ENCODE peak calls at places on chromosomes 7 and 10, in nine cellular contexts. V, D, I, A, C, K, L, Y and H are unnamed samples.

GRCh38 chr7:117069379-117069778 is 116.1 kb downstream of the ST7 start:
- DNase-seq in V (no peak), D (no peak), I (no peak), A (no peak), C (no peak), K (no peak), L (no peak), Y (no peak), H (no peak)

GRCh38 chr10:47254611-47255010 is 45.4 kb upstream of the GDF10 start:
- DNase-seq in V (no peak), D (no peak), I (no peak), A (peak; percentile 41), C (no peak), K (no peak), L (no peak), Y (no peak), H (no peak)

GRCh38 chr7:77461246-77461645 is 45.1 kb upstream of the GSAP start:
- DNase-seq in V (no peak), D (no peak), I (peak; percentile 59), A (peak; percentile 42), C (no peak), K (no peak), L (no peak), Y (no peak), H (no peak)

GRCh38 chr7:137684776-137685175 is 162.0 kb downstream of the DGKI start:
- DNase-seq in V (no peak), D (no peak), I (no peak), A (no peak), C (no peak), K (no peak), L (no peak), Y (no peak), H (no peak)

GRCh38 chr7:122136639-122137253 is 7.3 kb downstream of the AASS start:
- DNase-seq in V (no peak), D (no peak), I (no peak), A (peak; percentile 26), C (no peak), K (no peak), L (no peak), Y (peak; percentile 3), H (no peak)

GRCh38 chr7:88001744-88002530 is 67.9 kb downstream of the ADAM22 start:
- DNase-seq in V (no peak), D (no peak), I (no peak), A (no peak), C (no peak), K (no peak), L (no peak), Y (no peak), H (no peak)

GRCh38 chr7:140390466-140391190 is 7.7 kb downstream of the SLC37A3 start:
- DNase-seq in V (peak; percentile 65), D (no peak), I (no peak), A (peak; percentile 69), C (peak; percentile 72), K (no peak), L (no peak), Y (no peak), H (no peak)

GRCh38 chr7:79410345-79410744 is 43.1 kb downstream of the MAGI2 start:
- DNase-seq in V (no peak), D (no peak), I (no peak), A (no peak), C (no peak), K (no peak), L (no peak), Y (no peak), H (no peak)

GRCh38 chr7:142784096-142784495 is 13.3 kb downstream of the PRSS2 start:
- DNase-seq in V (peak; percentile 39), D (no peak), I (no peak), A (no peak), C (no peak), K (no peak), L (no peak), Y (peak; percentile 18), H (no peak)

GRCh38 chr10:7410800-7411670 is at the start of gene SFMBT2:
- DNase-seq in V (peak; percentile 77), D (peak; percentile 65), I (no peak), A (peak; percentile 55), C (peak; percentile 9), K (peak; percentile 80), L (no peak), Y (peak; percentile 44), H (peak; percentile 67)

GRCh38 chr10:97849101-97849490 is 547 bp upstream of the GOLGA7B start:
- DNase-seq in V (peak; percentile 5), D (no peak), I (peak; percentile 93), A (no peak), C (no peak), K (no peak), L (no peak), Y (peak; percentile 72), H (no peak)

GRCh38 chr10:59561397-59562121 is 148.1 kb downstream of the SLC16A9 start:
- DNase-seq in V (no peak), D (no peak), I (no peak), A (no peak), C (no peak), K (no peak), L (no peak), Y (no peak), H (no peak)

GRCh38 chr7:140476698-140477261 is 2.5 kb downstream of the MKRN1 start:
- DNase-seq in V (no peak), D (no peak), I (no peak), A (no peak), C (no peak), K (no peak), L (no peak), Y (no peak), H (no peak)

DNA sequence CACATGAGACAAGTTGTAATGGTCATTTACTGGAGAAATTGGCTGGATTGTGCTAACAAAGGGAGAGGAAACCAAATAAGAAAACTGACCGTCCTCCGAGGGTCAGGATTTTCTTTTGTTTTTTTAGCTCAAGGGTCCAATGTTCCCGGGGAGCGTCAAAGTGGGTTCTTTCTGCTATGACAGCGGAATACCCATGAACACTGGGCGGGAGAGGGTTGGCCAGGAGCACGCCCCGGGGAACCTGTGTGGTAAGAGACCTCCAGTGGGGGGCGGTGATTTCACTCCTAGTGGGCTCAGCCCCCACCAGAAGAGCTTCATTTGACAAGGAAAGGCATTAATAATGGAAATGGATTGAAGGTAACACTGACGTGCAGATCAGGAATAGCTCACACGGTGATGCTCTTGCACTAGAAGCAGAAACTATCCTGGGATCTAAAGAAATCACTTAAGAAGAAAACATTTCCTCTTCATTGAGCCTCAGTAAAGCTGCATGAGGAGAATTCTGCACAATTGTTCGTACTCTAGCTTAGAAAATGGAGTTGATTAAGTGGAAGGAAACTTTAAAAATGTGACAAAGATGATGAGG is 627.0 kb downstream of the SUGCT start:
- DNase-seq in V (no peak), D (no peak), I (no peak), A (peak; percentile 62), C (no peak), K (no peak), L (no peak), Y (no peak), H (no peak)
- TF ChIP-seq CTCF in V (peak; percentile 33), D (no peak), I (peak; percentile 36), A (peak; percentile 51), C (no peak), K (no peak), L (peak; percentile 10), Y (no peak), H (no peak)

GRCh38 chr10:54130394-54130793 is 670.6 kb downstream of the PCDH15 start:
- DNase-seq in V (no peak), D (no peak), I (no peak), A (no peak), C (no peak), K (no peak), L (no peak), Y (no peak), H (no peak)

GRCh38 chr10:54131833-54132232 is 669.2 kb downstream of the PCDH15 start:
- DNase-seq in V (no peak), D (no peak), I (no peak), A (no peak), C (no peak), K (no peak), L (no peak), Y (no peak), H (no peak)

GRCh38 chr10:54137396-54137795 is 663.6 kb downstream of the PCDH15 start:
- DNase-seq in V (no peak), D (no peak), I (no peak), A (no peak), C (no peak), K (no peak), L (no peak), Y (no peak), H (no peak)

DNA sequence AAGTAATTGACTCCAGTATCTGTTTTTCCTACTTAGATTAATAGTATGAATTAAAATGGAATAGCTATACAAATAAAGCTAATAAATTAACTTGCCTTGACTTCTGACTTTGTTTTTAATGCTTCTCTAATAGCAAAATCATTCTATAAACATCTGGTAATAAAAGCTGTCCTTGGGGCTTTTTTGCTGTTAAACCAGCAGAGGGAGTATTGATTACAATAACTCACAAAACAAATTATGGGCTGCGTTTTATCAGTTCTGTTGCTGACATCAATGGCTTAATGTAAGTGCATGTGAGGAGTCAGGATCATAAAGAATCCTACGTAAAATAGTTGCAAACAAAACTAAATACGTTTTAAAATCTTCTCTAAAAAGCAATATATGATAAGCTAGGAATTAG is 667.8 kb downstream of the PCDH15 start:
- DNase-seq in V (no peak), D (no peak), I (no peak), A (no peak), C (no peak), K (no peak), L (no peak), Y (no peak), H (no peak)
- TF ChIP-seq CTCF in V (peak; percentile 50), D (peak; percentile 31), I (peak; percentile 60), A (no peak), C (peak; percentile 41), K (no peak), L (no peak), Y (peak; percentile 27), H (peak; percentile 53)

DNA sequence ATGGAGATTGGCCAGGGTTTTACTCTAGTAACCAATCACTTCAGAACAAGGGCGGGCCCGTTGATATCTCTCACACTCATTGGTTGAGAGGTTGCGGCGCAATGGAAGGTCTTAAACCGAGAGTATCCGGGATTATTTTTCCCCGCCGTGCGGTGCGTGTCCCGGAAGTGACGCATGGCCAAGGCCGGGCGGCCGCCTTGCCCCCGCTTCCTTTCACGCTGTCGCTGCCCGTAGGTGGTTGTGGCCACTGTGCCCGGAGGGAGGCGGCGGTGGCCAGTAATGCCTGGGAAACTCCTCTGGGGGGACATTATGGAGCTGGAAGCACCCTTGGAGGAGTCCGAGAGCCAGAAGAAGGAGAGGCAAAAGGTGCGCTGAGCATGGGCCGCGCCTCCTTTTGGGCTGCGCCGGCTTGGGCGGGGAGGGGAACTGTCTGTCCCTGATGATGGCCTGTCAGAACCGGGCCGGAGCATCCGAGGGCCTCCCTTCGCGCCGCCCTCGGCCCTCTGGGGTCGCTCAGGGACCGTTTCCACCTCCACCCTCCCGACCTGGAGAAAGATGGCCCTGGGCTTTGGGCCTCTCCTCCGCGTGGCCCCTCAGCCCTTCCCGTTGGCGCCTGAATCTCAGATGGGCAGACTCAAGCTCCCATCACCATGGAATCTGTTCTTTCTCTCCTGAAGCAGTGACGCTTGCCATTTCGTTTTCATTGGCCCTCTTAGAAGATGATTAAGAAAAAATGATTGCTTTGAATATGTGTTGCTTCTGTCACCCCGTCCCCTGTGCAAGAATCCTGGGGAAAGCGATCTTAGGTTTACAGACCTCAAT is at the start of gene DDX50:
- DNase-seq in V (peak; percentile 99), D (peak; percentile 96), I (peak; percentile 99), A (peak; percentile 100), C (peak; percentile 96), K (peak; percentile 96), L (peak; percentile 98), Y (peak; percentile 98), H (peak; percentile 90)
- TF ChIP-seq CTCF in V (no peak), D (no peak), I (no peak), A (no peak), C (no peak), K (no peak), L (no peak), Y (no peak), H (no peak)

GRCh38 chr10:21173964-21174669 is 277.0 kb upstream of the NEBL start:
- DNase-seq in V (no peak), D (peak; percentile 78), I (peak; percentile 71), A (peak; percentile 23), C (peak; percentile 5), K (peak; percentile 71), L (no peak), Y (peak; percentile 83), H (peak; percentile 33)
- TF ChIP-seq CTCF in V (no peak), D (no peak), I (no peak), A (no peak), C (no peak), K (no peak), L (no peak), Y (no peak), H (no peak)